ENCODE peak calls at places on chromosomes 1 and 21, in eight cellular contexts. One of them, this sample, is unnamed.

GRCh38 chr1:209912306-209912705 is 25.7 kb upstream of the SYT14 start:
- DNase-seq in HS-27A: no peak
- DNase-seq in activated T-cell treated with anti-CD3 and anti-CD28 coated beads for 1 hour: no peak
- DNase-seq in NCI-H510A: no peak
- DNase-seq in IMR-90: no peak
- DNase-seq in Right ventricle myocardium superior: no peak
- DNase-seq in transverse colon: no peak
- DNase-seq in HuH-7.5: no peak
- DNase-seq in this sample: no peak

GRCh38 chr1:236009193-236009592 is 55.7 kb downstream of the NID1 start:
- DNase-seq in HS-27A: no peak
- DNase-seq in activated T-cell treated with anti-CD3 and anti-CD28 coated beads for 1 hour: no peak
- DNase-seq in NCI-H510A: no peak
- DNase-seq in IMR-90: peak
- DNase-seq in Right ventricle myocardium superior: no peak
- DNase-seq in transverse colon: no peak
- DNase-seq in HuH-7.5: no peak
- DNase-seq in this sample: no peak

GRCh38 chr1:31576743-31577455 is 584 bp downstream of the TINAGL1 start:
- DNase-seq in HS-27A: no peak
- DNase-seq in activated T-cell treated with anti-CD3 and anti-CD28 coated beads for 1 hour: no peak
- DNase-seq in NCI-H510A: no peak
- DNase-seq in IMR-90: no peak
- DNase-seq in Right ventricle myocardium superior: no peak
- DNase-seq in transverse colon: no peak
- DNase-seq in HuH-7.5: no peak
- DNase-seq in this sample: no peak

GRCh38 chr1:226872455-226872854 is 2.0 kb downstream of the PSEN2 start:
- DNase-seq in HS-27A: no peak
- DNase-seq in activated T-cell treated with anti-CD3 and anti-CD28 coated beads for 1 hour: no peak
- DNase-seq in NCI-H510A: no peak
- DNase-seq in IMR-90: peak
- DNase-seq in Right ventricle myocardium superior: no peak
- DNase-seq in transverse colon: no peak
- DNase-seq in HuH-7.5: no peak
- DNase-seq in this sample: peak

GRCh38 chr1:109963864-109964263 is 20.7 kb upstream of the AHCYL1 start:
- DNase-seq in HS-27A: no peak
- DNase-seq in activated T-cell treated with anti-CD3 and anti-CD28 coated beads for 1 hour: no peak
- DNase-seq in NCI-H510A: no peak
- DNase-seq in IMR-90: no peak
- DNase-seq in Right ventricle myocardium superior: no peak
- DNase-seq in transverse colon: no peak
- DNase-seq in HuH-7.5: no peak
- DNase-seq in this sample: no peak

GRCh38 chr1:248841702-248842395 is 3.8 kb downstream of the ZNF672 start:
- DNase-seq in HS-27A: no peak
- DNase-seq in activated T-cell treated with anti-CD3 and anti-CD28 coated beads for 1 hour: no peak
- DNase-seq in NCI-H510A: no peak
- DNase-seq in IMR-90: peak
- DNase-seq in Right ventricle myocardium superior: peak
- DNase-seq in transverse colon: peak
- DNase-seq in HuH-7.5: no peak
- DNase-seq in this sample: no peak

GRCh38 chr1:195744256-195744655 is 864.0 kb downstream of the KCNT2 start:
- DNase-seq in HS-27A: no peak
- DNase-seq in activated T-cell treated with anti-CD3 and anti-CD28 coated beads for 1 hour: no peak
- DNase-seq in NCI-H510A: no peak
- DNase-seq in IMR-90: no peak
- DNase-seq in Right ventricle myocardium superior: no peak
- DNase-seq in transverse colon: no peak
- DNase-seq in HuH-7.5: no peak
- DNase-seq in this sample: no peak

GRCh38 chr1:100034465-100034864 is 64.7 kb downstream of the SLC35A3 start:
- DNase-seq in HS-27A: no peak
- DNase-seq in activated T-cell treated with anti-CD3 and anti-CD28 coated beads for 1 hour: no peak
- DNase-seq in NCI-H510A: no peak
- DNase-seq in IMR-90: peak
- DNase-seq in Right ventricle myocardium superior: no peak
- DNase-seq in transverse colon: no peak
- DNase-seq in HuH-7.5: peak
- DNase-seq in this sample: no peak

GRCh38 chr1:179151908-179152682 is 70.2 kb downstream of the TOR3A start:
- DNase-seq in HS-27A: no peak
- DNase-seq in activated T-cell treated with anti-CD3 and anti-CD28 coated beads for 1 hour: no peak
- DNase-seq in NCI-H510A: no peak
- DNase-seq in IMR-90: no peak
- DNase-seq in Right ventricle myocardium superior: no peak
- DNase-seq in transverse colon: no peak
- DNase-seq in HuH-7.5: peak
- DNase-seq in this sample: no peak

GRCh38 chr1:214491468-214492120 is 59.8 kb downstream of the PTPN14 start:
- DNase-seq in HS-27A: no peak
- DNase-seq in activated T-cell treated with anti-CD3 and anti-CD28 coated beads for 1 hour: no peak
- DNase-seq in NCI-H510A: no peak
- DNase-seq in IMR-90: no peak
- DNase-seq in Right ventricle myocardium superior: no peak
- DNase-seq in transverse colon: no peak
- DNase-seq in HuH-7.5: no peak
- DNase-seq in this sample: no peak

GRCh38 chr1:3018576-3018975 is 2.7 kb upstream of the ACTRT2 start:
- DNase-seq in HS-27A: no peak
- DNase-seq in activated T-cell treated with anti-CD3 and anti-CD28 coated beads for 1 hour: no peak
- DNase-seq in NCI-H510A: no peak
- DNase-seq in IMR-90: no peak
- DNase-seq in Right ventricle myocardium superior: peak
- DNase-seq in transverse colon: peak
- DNase-seq in HuH-7.5: no peak
- DNase-seq in this sample: no peak

GRCh38 chr1:38029081-38029681 is 16.6 kb downstream of the UTP11 start:
- DNase-seq in HS-27A: no peak
- DNase-seq in activated T-cell treated with anti-CD3 and anti-CD28 coated beads for 1 hour: no peak
- DNase-seq in NCI-H510A: peak
- DNase-seq in IMR-90: no peak
- DNase-seq in Right ventricle myocardium superior: no peak
- DNase-seq in transverse colon: no peak
- DNase-seq in HuH-7.5: no peak
- DNase-seq in this sample: no peak

GRCh38 chr1:67939176-67939751 is 106.0 kb upstream of the GNG12 start:
- DNase-seq in HS-27A: no peak
- DNase-seq in activated T-cell treated with anti-CD3 and anti-CD28 coated beads for 1 hour: no peak
- DNase-seq in NCI-H510A: no peak
- DNase-seq in IMR-90: no peak
- DNase-seq in Right ventricle myocardium superior: no peak
- DNase-seq in transverse colon: no peak
- DNase-seq in HuH-7.5: no peak
- DNase-seq in this sample: no peak

GRCh38 chr1:203374023-203374422 is 23.1 kb upstream of the FMOD start:
- DNase-seq in HS-27A: no peak
- DNase-seq in activated T-cell treated with anti-CD3 and anti-CD28 coated beads for 1 hour: no peak
- DNase-seq in NCI-H510A: no peak
- DNase-seq in IMR-90: no peak
- DNase-seq in Right ventricle myocardium superior: no peak
- DNase-seq in transverse colon: no peak
- DNase-seq in HuH-7.5: no peak
- DNase-seq in this sample: no peak

GRCh38 chr1:191348328-191348727 is 809.9 kb upstream of the RGS18 start:
- DNase-seq in HS-27A: no peak
- DNase-seq in activated T-cell treated with anti-CD3 and anti-CD28 coated beads for 1 hour: no peak
- DNase-seq in NCI-H510A: no peak
- DNase-seq in IMR-90: no peak
- DNase-seq in Right ventricle myocardium superior: no peak
- DNase-seq in transverse colon: no peak
- DNase-seq in HuH-7.5: no peak
- DNase-seq in this sample: no peak

GRCh38 chr1:109248797-109249629 is at the start of gene CELSR2:
- DNase-seq in HS-27A: peak
- DNase-seq in activated T-cell treated with anti-CD3 and anti-CD28 coated beads for 1 hour: peak
- DNase-seq in NCI-H510A: peak
- DNase-seq in IMR-90: peak
- DNase-seq in Right ventricle myocardium superior: peak
- DNase-seq in transverse colon: peak
- DNase-seq in HuH-7.5: peak
- DNase-seq in this sample: no peak

GRCh38 chr1:24822887-24823286 is 77.6 kb downstream of the CLIC4 start:
- DNase-seq in HS-27A: no peak
- DNase-seq in activated T-cell treated with anti-CD3 and anti-CD28 coated beads for 1 hour: no peak
- DNase-seq in NCI-H510A: no peak
- DNase-seq in IMR-90: no peak
- DNase-seq in Right ventricle myocardium superior: no peak
- DNase-seq in transverse colon: no peak
- DNase-seq in HuH-7.5: no peak
- DNase-seq in this sample: no peak

GRCh38 chr1:95631695-95632094 is 397.7 kb downstream of the RWDD3 start:
- DNase-seq in HS-27A: no peak
- DNase-seq in activated T-cell treated with anti-CD3 and anti-CD28 coated beads for 1 hour: no peak
- DNase-seq in NCI-H510A: no peak
- DNase-seq in IMR-90: no peak
- DNase-seq in Right ventricle myocardium superior: no peak
- DNase-seq in transverse colon: no peak
- DNase-seq in HuH-7.5: no peak
- DNase-seq in this sample: no peak

GRCh38 chr21:42496839-42497202 is 797 bp upstream of the RSPH1 start:
- DNase-seq in HS-27A: no peak
- DNase-seq in activated T-cell treated with anti-CD3 and anti-CD28 coated beads for 1 hour: no peak
- DNase-seq in NCI-H510A: no peak
- DNase-seq in IMR-90: no peak
- DNase-seq in Right ventricle myocardium superior: no peak
- DNase-seq in transverse colon: no peak
- DNase-seq in HuH-7.5: no peak
- DNase-seq in this sample: no peak

GRCh38 chr1:187275985-187276580 is 447.3 kb downstream of the PLA2G4A start:
- DNase-seq in HS-27A: no peak
- DNase-seq in activated T-cell treated with anti-CD3 and anti-CD28 coated beads for 1 hour: no peak
- DNase-seq in NCI-H510A: no peak
- DNase-seq in IMR-90: no peak
- DNase-seq in Right ventricle myocardium superior: no peak
- DNase-seq in transverse colon: no peak
- DNase-seq in HuH-7.5: no peak
- DNase-seq in this sample: no peak

GRCh38 chr1:36776949-36777348 is 257.4 kb downstream of the GRIK3 start:
- DNase-seq in HS-27A: no peak
- DNase-seq in activated T-cell treated with anti-CD3 and anti-CD28 coated beads for 1 hour: no peak
- DNase-seq in NCI-H510A: no peak
- DNase-seq in IMR-90: no peak
- DNase-seq in Right ventricle myocardium superior: no peak
- DNase-seq in transverse colon: no peak
- DNase-seq in HuH-7.5: no peak
- DNase-seq in this sample: no peak

GRCh38 chr1:168291222-168291824 is 10.6 kb downstream of the TBX19 start:
- DNase-seq in HS-27A: no peak
- DNase-seq in activated T-cell treated with anti-CD3 and anti-CD28 coated beads for 1 hour: no peak
- DNase-seq in NCI-H510A: no peak
- DNase-seq in IMR-90: no peak
- DNase-seq in Right ventricle myocardium superior: no peak
- DNase-seq in transverse colon: no peak
- DNase-seq in HuH-7.5: no peak
- DNase-seq in this sample: no peak

GRCh38 chr21:27108228-27108627 is 141.3 kb upstream of the ADAMTS5 start:
- DNase-seq in HS-27A: peak
- DNase-seq in activated T-cell treated with anti-CD3 and anti-CD28 coated beads for 1 hour: no peak
- DNase-seq in NCI-H510A: no peak
- DNase-seq in IMR-90: peak
- DNase-seq in Right ventricle myocardium superior: no peak
- DNase-seq in transverse colon: no peak
- DNase-seq in HuH-7.5: no peak
- DNase-seq in this sample: no peak

GRCh38 chr1:162873671-162874666 is 13.0 kb upstream of the CCDC190 start:
- DNase-seq in HS-27A: peak
- DNase-seq in activated T-cell treated with anti-CD3 and anti-CD28 coated beads for 1 hour: no peak
- DNase-seq in NCI-H510A: no peak
- DNase-seq in IMR-90: peak
- DNase-seq in Right ventricle myocardium superior: no peak
- DNase-seq in transverse colon: no peak
- DNase-seq in HuH-7.5: no peak
- DNase-seq in this sample: no peak

GRCh38 chr1:92996131-92996463 is 34.8 kb upstream of the DIPK1A start:
- DNase-seq in HS-27A: no peak
- DNase-seq in activated T-cell treated with anti-CD3 and anti-CD28 coated beads for 1 hour: no peak
- DNase-seq in NCI-H510A: no peak
- DNase-seq in IMR-90: no peak
- DNase-seq in Right ventricle myocardium superior: no peak
- DNase-seq in transverse colon: no peak
- DNase-seq in HuH-7.5: no peak
- DNase-seq in this sample: no peak

GRCh38 chr1:203323587-203323986 is 18.3 kb downstream of the BTG2 start:
- DNase-seq in HS-27A: no peak
- DNase-seq in activated T-cell treated with anti-CD3 and anti-CD28 coated beads for 1 hour: no peak
- DNase-seq in NCI-H510A: no peak
- DNase-seq in IMR-90: no peak
- DNase-seq in Right ventricle myocardium superior: no peak
- DNase-seq in transverse colon: no peak
- DNase-seq in HuH-7.5: no peak
- DNase-seq in this sample: no peak

GRCh38 chr1:110672753-110673108 is 2.0 kb downstream of the KCNA3 start:
- DNase-seq in HS-27A: no peak
- DNase-seq in activated T-cell treated with anti-CD3 and anti-CD28 coated beads for 1 hour: no peak
- DNase-seq in NCI-H510A: no peak
- DNase-seq in IMR-90: no peak
- DNase-seq in Right ventricle myocardium superior: no peak
- DNase-seq in transverse colon: peak
- DNase-seq in HuH-7.5: no peak
- DNase-seq in this sample: no peak

GRCh38 chr1:94783342-94784264 is 36.6 kb upstream of the SLC44A3 start:
- DNase-seq in HS-27A: peak
- DNase-seq in activated T-cell treated with anti-CD3 and anti-CD28 coated beads for 1 hour: no peak
- DNase-seq in NCI-H510A: no peak
- DNase-seq in IMR-90: peak
- DNase-seq in Right ventricle myocardium superior: peak
- DNase-seq in transverse colon: peak
- DNase-seq in HuH-7.5: no peak
- DNase-seq in this sample: peak

GRCh38 chr1:187566371-187566770 is 737.6 kb downstream of the PLA2G4A start:
- DNase-seq in HS-27A: no peak
- DNase-seq in activated T-cell treated with anti-CD3 and anti-CD28 coated beads for 1 hour: no peak
- DNase-seq in NCI-H510A: no peak
- DNase-seq in IMR-90: no peak
- DNase-seq in Right ventricle myocardium superior: no peak
- DNase-seq in transverse colon: no peak
- DNase-seq in HuH-7.5: no peak
- DNase-seq in this sample: no peak

GRCh38 chr1:111804736-111805135 is 49.0 kb downstream of the DDX20 start:
- DNase-seq in HS-27A: no peak
- DNase-seq in activated T-cell treated with anti-CD3 and anti-CD28 coated beads for 1 hour: no peak
- DNase-seq in NCI-H510A: no peak
- DNase-seq in IMR-90: no peak
- DNase-seq in Right ventricle myocardium superior: no peak
- DNase-seq in transverse colon: no peak
- DNase-seq in HuH-7.5: no peak
- DNase-seq in this sample: no peak

GRCh38 chr1:41465741-41466140 is 18.7 kb downstream of the EDN2 start:
- DNase-seq in HS-27A: no peak
- DNase-seq in activated T-cell treated with anti-CD3 and anti-CD28 coated beads for 1 hour: no peak
- DNase-seq in NCI-H510A: no peak
- DNase-seq in IMR-90: no peak
- DNase-seq in Right ventricle myocardium superior: no peak
- DNase-seq in transverse colon: no peak
- DNase-seq in HuH-7.5: no peak
- DNase-seq in this sample: no peak